ENCODE peak calls at places on chromosomes 16 and 17, in eight cellular contexts. One of them, this sample, is unnamed.

GRCh38 chr16:57191056-57191536 is 5.0 kb downstream of the RSPRY1 start:
- DNase-seq in A549: peak; percentile 10
- DNase-seq in fibroblast of lung: peak; percentile 59
- DNase-seq in endodermal cell: no peak
- DNase-seq in sigmoid colon: no peak
- DNase-seq in left ventricle myocardium inferior: no peak
- DNase-seq in upper lobe of left lung: no peak
- DNase-seq in body of pancreas: no peak
- DNase-seq in this sample: no peak

GRCh38 chr16:3681206-3681605 is 26.7 kb downstream of the DNASE1 start:
- DNase-seq in sigmoid colon: no peak
- DNase-seq in body of pancreas: peak; percentile 75
- DNase-seq in endodermal cell: no peak
- DNase-seq in A549: no peak
- DNase-seq in fibroblast of lung: peak; percentile 13
- DNase-seq in left ventricle myocardium inferior: peak; percentile 39
- DNase-seq in upper lobe of left lung: no peak
- DNase-seq in this sample: no peak

GRCh38 chr16:53055603-53056527 is 1.1 kb downstream of the CHD9 start:
- DNase-seq in upper lobe of left lung: no peak
- DNase-seq in A549: peak; percentile 25
- DNase-seq in body of pancreas: no peak
- DNase-seq in fibroblast of lung: peak; percentile 77
- DNase-seq in sigmoid colon: peak; percentile 76
- DNase-seq in left ventricle myocardium inferior: no peak
- DNase-seq in endodermal cell: peak; percentile 84
- DNase-seq in this sample: peak; percentile 30

GRCh38 chr17:52030096-52030495 is 128.4 kb downstream of the CA10 start:
- DNase-seq in fibroblast of lung: no peak
- DNase-seq in sigmoid colon: no peak
- DNase-seq in body of pancreas: no peak
- DNase-seq in endodermal cell: no peak
- DNase-seq in A549: no peak
- DNase-seq in upper lobe of left lung: no peak
- DNase-seq in left ventricle myocardium inferior: no peak
- DNase-seq in this sample: no peak

GRCh38 chr17:12673788-12674187 is 8.1 kb downstream of the MYOCD start:
- DNase-seq in body of pancreas: no peak
- DNase-seq in left ventricle myocardium inferior: no peak
- DNase-seq in sigmoid colon: no peak
- DNase-seq in A549: no peak
- DNase-seq in fibroblast of lung: peak; percentile 34
- DNase-seq in upper lobe of left lung: no peak
- DNase-seq in endodermal cell: no peak
- DNase-seq in this sample: no peak

GRCh38 chr16:21116148-21116693 is 34.4 kb downstream of the DNAH3 start:
- DNase-seq in endodermal cell: peak; percentile 52
- DNase-seq in fibroblast of lung: no peak
- DNase-seq in A549: no peak
- DNase-seq in sigmoid colon: no peak
- DNase-seq in upper lobe of left lung: no peak
- DNase-seq in body of pancreas: no peak
- DNase-seq in left ventricle myocardium inferior: no peak
- DNase-seq in this sample: no peak

GRCh38 chr17:28763804-28764266 is 20.0 kb downstream of the TRAF4 start:
- DNase-seq in upper lobe of left lung: no peak
- DNase-seq in endodermal cell: peak; percentile 92
- DNase-seq in body of pancreas: peak; percentile 85
- DNase-seq in fibroblast of lung: peak; percentile 56
- DNase-seq in left ventricle myocardium inferior: peak; percentile 60
- DNase-seq in sigmoid colon: peak; percentile 88
- DNase-seq in A549: peak; percentile 81
- DNase-seq in this sample: peak; percentile 88

GRCh38 chr16:27355610-27356009 is 41.8 kb downstream of the IL4R start:
- DNase-seq in endodermal cell: peak; percentile 91
- DNase-seq in fibroblast of lung: peak; percentile 17
- DNase-seq in upper lobe of left lung: peak; percentile 54
- DNase-seq in A549: no peak
- DNase-seq in sigmoid colon: peak; percentile 82
- DNase-seq in body of pancreas: peak; percentile 35
- DNase-seq in left ventricle myocardium inferior: peak; percentile 43
- DNase-seq in this sample: no peak

GRCh38 chr17:33014751-33015150 is 23.1 kb downstream of the SPACA3 start:
- DNase-seq in left ventricle myocardium inferior: no peak
- DNase-seq in upper lobe of left lung: no peak
- DNase-seq in body of pancreas: peak; percentile 32
- DNase-seq in endodermal cell: peak; percentile 39
- DNase-seq in A549: peak; percentile 44
- DNase-seq in fibroblast of lung: no peak
- DNase-seq in sigmoid colon: no peak
- DNase-seq in this sample: no peak

GRCh38 chr17:21551081-21551881 is 141.0 kb upstream of the KCNJ18 start:
- DNase-seq in A549: peak; percentile 75
- DNase-seq in sigmoid colon: peak; percentile 93
- DNase-seq in upper lobe of left lung: peak; percentile 96
- DNase-seq in left ventricle myocardium inferior: peak; percentile 84
- DNase-seq in body of pancreas: peak; percentile 82
- DNase-seq in endodermal cell: peak; percentile 77
- DNase-seq in fibroblast of lung: peak; percentile 89
- DNase-seq in this sample: peak; percentile 89

GRCh38 chr16:46830417-46830901 is 521 bp downstream of the C16orf87 start:
- DNase-seq in left ventricle myocardium inferior: peak; percentile 52
- DNase-seq in A549: no peak
- DNase-seq in fibroblast of lung: peak; percentile 20
- DNase-seq in sigmoid colon: no peak
- DNase-seq in upper lobe of left lung: no peak
- DNase-seq in body of pancreas: peak; percentile 33
- DNase-seq in endodermal cell: no peak
- DNase-seq in this sample: peak; percentile 28

GRCh38 chr16:29784901-29785500 is 5.5 kb upstream of the KIF22 start:
- DNase-seq in upper lobe of left lung: peak; percentile 94
- DNase-seq in A549: no peak
- DNase-seq in body of pancreas: peak; percentile 80
- DNase-seq in sigmoid colon: peak; percentile 84
- DNase-seq in endodermal cell: peak; percentile 96
- DNase-seq in fibroblast of lung: peak; percentile 58
- DNase-seq in left ventricle myocardium inferior: peak; percentile 79
- DNase-seq in this sample: peak; percentile 86

GRCh38 chr17:48051706-48052486 is 3.7 kb downstream of the NFE2L1 start:
- DNase-seq in endodermal cell: peak; percentile 66
- DNase-seq in A549: no peak
- DNase-seq in sigmoid colon: peak; percentile 81
- DNase-seq in fibroblast of lung: peak; percentile 86
- DNase-seq in upper lobe of left lung: no peak
- DNase-seq in left ventricle myocardium inferior: peak; percentile 74
- DNase-seq in body of pancreas: peak; percentile 37
- DNase-seq in this sample: peak; percentile 66

GRCh38 chr16:71929048-71929447 is 33.7 kb downstream of the IST1 start:
- DNase-seq in left ventricle myocardium inferior: no peak
- DNase-seq in A549: no peak
- DNase-seq in body of pancreas: no peak
- DNase-seq in endodermal cell: no peak
- DNase-seq in sigmoid colon: peak; percentile 82
- DNase-seq in fibroblast of lung: peak; percentile 86
- DNase-seq in upper lobe of left lung: no peak
- DNase-seq in this sample: peak; percentile 25

GRCh38 chr17:49193513-49194296 is 16.7 kb downstream of the GNGT2 start:
- DNase-seq in sigmoid colon: peak; percentile 85
- DNase-seq in fibroblast of lung: peak; percentile 77
- DNase-seq in body of pancreas: peak; percentile 33
- DNase-seq in left ventricle myocardium inferior: no peak
- DNase-seq in upper lobe of left lung: no peak
- DNase-seq in A549: peak; percentile 91
- DNase-seq in endodermal cell: peak; percentile 86
- DNase-seq in this sample: peak; percentile 81

GRCh38 chr17:82367724-82368524 is 3.6 kb upstream of the UTS2R start:
- DNase-seq in A549: no peak
- DNase-seq in fibroblast of lung: no peak
- DNase-seq in endodermal cell: peak; percentile 87
- DNase-seq in upper lobe of left lung: no peak
- DNase-seq in body of pancreas: no peak
- DNase-seq in sigmoid colon: no peak
- DNase-seq in left ventricle myocardium inferior: no peak
- DNase-seq in this sample: no peak

GRCh38 chr16:20918486-20919239 is 18.1 kb downstream of the LYRM1 start:
- DNase-seq in upper lobe of left lung: no peak
- DNase-seq in body of pancreas: no peak
- DNase-seq in fibroblast of lung: peak; percentile 87
- DNase-seq in endodermal cell: no peak
- DNase-seq in A549: no peak
- DNase-seq in sigmoid colon: peak; percentile 77
- DNase-seq in left ventricle myocardium inferior: peak; percentile 74
- DNase-seq in this sample: no peak

GRCh38 chr17:82267575-82268379 is 5.7 kb downstream of the CSNK1D start:
- DNase-seq in endodermal cell: no peak
- DNase-seq in left ventricle myocardium inferior: peak; percentile 94
- DNase-seq in upper lobe of left lung: peak; percentile 93
- DNase-seq in fibroblast of lung: peak; percentile 96
- DNase-seq in A549: peak; percentile 94
- DNase-seq in body of pancreas: peak; percentile 96
- DNase-seq in sigmoid colon: peak; percentile 98
- DNase-seq in this sample: peak; percentile 81

GRCh38 chr16:8505327-8505991 is 84.9 kb downstream of the TMEM114 start:
- DNase-seq in A549: no peak
- DNase-seq in fibroblast of lung: no peak
- DNase-seq in upper lobe of left lung: no peak
- DNase-seq in endodermal cell: peak; percentile 45
- DNase-seq in left ventricle myocardium inferior: no peak
- DNase-seq in sigmoid colon: no peak
- DNase-seq in body of pancreas: no peak
- DNase-seq in this sample: no peak

GRCh38 chr17:59299400-59300092 is 31.9 kb upstream of the YPEL2 start:
- DNase-seq in A549: no peak
- DNase-seq in fibroblast of lung: no peak
- DNase-seq in endodermal cell: no peak
- DNase-seq in upper lobe of left lung: no peak
- DNase-seq in left ventricle myocardium inferior: no peak
- DNase-seq in sigmoid colon: no peak
- DNase-seq in body of pancreas: no peak
- DNase-seq in this sample: no peak

GRCh38 chr16:82323171-82323570 is 153.1 kb upstream of the MPHOSPH6 start:
- DNase-seq in fibroblast of lung: no peak
- DNase-seq in body of pancreas: no peak
- DNase-seq in left ventricle myocardium inferior: no peak
- DNase-seq in endodermal cell: no peak
- DNase-seq in upper lobe of left lung: no peak
- DNase-seq in A549: no peak
- DNase-seq in sigmoid colon: no peak
- DNase-seq in this sample: no peak

GRCh38 chr17:51487947-51488346 is 227.6 kb downstream of the UTP18 start:
- DNase-seq in fibroblast of lung: no peak
- DNase-seq in left ventricle myocardium inferior: no peak
- DNase-seq in A549: no peak
- DNase-seq in endodermal cell: peak; percentile 84
- DNase-seq in sigmoid colon: no peak
- DNase-seq in body of pancreas: peak; percentile 10
- DNase-seq in upper lobe of left lung: no peak
- DNase-seq in this sample: no peak

GRCh38 chr16:28288117-28288516 is 4.2 kb upstream of the SBK1 start:
- DNase-seq in upper lobe of left lung: no peak
- DNase-seq in body of pancreas: peak; percentile 26
- DNase-seq in left ventricle myocardium inferior: no peak
- DNase-seq in sigmoid colon: no peak
- DNase-seq in A549: no peak
- DNase-seq in endodermal cell: no peak
- DNase-seq in fibroblast of lung: no peak
- DNase-seq in this sample: no peak

GRCh38 chr16:81710596-81710995 is 68.5 kb upstream of the PLCG2 start:
- DNase-seq in fibroblast of lung: no peak
- DNase-seq in left ventricle myocardium inferior: peak; percentile 8
- DNase-seq in A549: peak; percentile 36
- DNase-seq in sigmoid colon: no peak
- DNase-seq in body of pancreas: no peak
- DNase-seq in upper lobe of left lung: no peak
- DNase-seq in endodermal cell: peak; percentile 78
- DNase-seq in this sample: no peak

GRCh38 chr17:57913576-57914273 is 41.5 kb downstream of the CUEDC1 start:
- DNase-seq in endodermal cell: no peak
- DNase-seq in upper lobe of left lung: no peak
- DNase-seq in A549: no peak
- DNase-seq in body of pancreas: no peak
- DNase-seq in sigmoid colon: no peak
- DNase-seq in left ventricle myocardium inferior: no peak
- DNase-seq in fibroblast of lung: no peak
- DNase-seq in this sample: no peak
- H3K4me1 ChIP-seq in endodermal cell: peaks cover 34% of the 10 kb centered on the region
- H3K4me1 ChIP-seq in upper lobe of left lung: peaks cover 66% of the 10 kb centered on the region
- H3K4me1 ChIP-seq in A549: peaks cover 77% of the 10 kb centered on the region
- H3K4me1 ChIP-seq in body of pancreas: peaks cover 74% of the 10 kb centered on the region
- H3K4me1 ChIP-seq in sigmoid colon: no peaks in the 10 kb centered on the region
- H3K4me1 ChIP-seq in left ventricle myocardium inferior: peaks cover 88% of the 10 kb centered on the region
- H3K4me1 ChIP-seq in fibroblast of lung: peaks cover 10% of the 10 kb centered on the region
- H3K4me1 ChIP-seq in this sample: peaks cover 7% of the 10 kb centered on the region

DNA sequence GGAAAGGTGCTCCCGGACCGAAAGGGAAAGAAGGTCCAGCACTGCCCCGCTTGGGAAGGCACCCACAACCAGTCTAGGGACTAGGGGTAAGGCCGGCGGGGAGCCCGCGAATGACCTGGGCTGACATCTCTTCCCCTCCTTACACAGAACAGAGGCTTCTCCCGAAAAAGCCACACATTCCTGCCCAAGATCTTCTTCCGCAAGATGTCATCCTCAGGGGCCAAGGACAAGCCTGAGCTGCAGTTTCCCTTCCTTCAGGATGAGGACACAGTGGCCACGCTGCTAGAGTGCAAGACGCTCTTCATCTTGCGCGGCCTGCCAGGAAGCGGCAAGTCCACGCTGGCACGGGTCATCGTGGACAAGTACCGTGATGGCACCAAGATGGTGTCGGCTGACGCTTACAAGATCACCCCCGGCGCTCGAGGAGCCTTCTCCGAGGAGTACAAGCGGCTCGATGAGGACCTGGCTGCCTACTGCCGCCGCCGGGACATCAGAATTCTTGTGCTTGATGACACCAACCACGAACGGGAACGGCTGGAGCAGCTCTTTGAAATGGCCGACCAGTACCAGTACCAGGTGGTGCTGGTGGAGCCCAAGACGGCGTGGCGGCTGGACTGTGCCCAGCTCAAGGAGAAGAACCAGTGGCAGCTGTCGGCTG is 1.5 kb downstream of the CNP start:
- DNase-seq in endodermal cell: peak; percentile 67
- DNase-seq in sigmoid colon: no peak
- DNase-seq in left ventricle myocardium inferior: no peak
- DNase-seq in fibroblast of lung: no peak
- DNase-seq in upper lobe of left lung: peak; percentile 66
- DNase-seq in A549: no peak
- DNase-seq in body of pancreas: no peak
- DNase-seq in this sample: peak; percentile 45
- H3K4me3 ChIP-seq in endodermal cell: peak overlapping the region; percentile 90
- H3K4me3 ChIP-seq in sigmoid colon: peak overlapping the region; percentile 96
- H3K4me3 ChIP-seq in left ventricle myocardium inferior: peak overlapping the region; percentile 98
- H3K4me3 ChIP-seq in fibroblast of lung: peak overlapping the region; percentile 97
- H3K4me3 ChIP-seq in upper lobe of left lung: peak overlapping the region; percentile 73
- H3K4me3 ChIP-seq in A549: peak overlapping the region; percentile 79
- H3K4me3 ChIP-seq in body of pancreas: no peak overlapping the region
- H3K4me3 ChIP-seq in this sample: no peak overlapping the region

GRCh38 chr17:30000001-30000754 is 58.7 kb downstream of the EFCAB5 start:
- DNase-seq in A549: no peak
- DNase-seq in fibroblast of lung: no peak
- DNase-seq in left ventricle myocardium inferior: no peak
- DNase-seq in sigmoid colon: no peak
- DNase-seq in endodermal cell: no peak
- DNase-seq in body of pancreas: no peak
- DNase-seq in upper lobe of left lung: no peak
- DNase-seq in this sample: no peak
- TF ChIP-seq CTCF in A549: peak; percentile 54
- TF ChIP-seq CTCF in fibroblast of lung: peak; percentile 9
- TF ChIP-seq CTCF in left ventricle myocardium inferior: no peak
- TF ChIP-seq CTCF in sigmoid colon: no peak
- TF ChIP-seq CTCF in endodermal cell: no peak
- TF ChIP-seq CTCF in body of pancreas: no peak
- TF ChIP-seq CTCF in upper lobe of left lung: no peak
- TF ChIP-seq CTCF in this sample: no peak

GRCh38 chr17:17075037-17075755 is 32.9 kb downstream of the MPRIP start:
- DNase-seq in sigmoid colon: peak; percentile 91
- DNase-seq in endodermal cell: no peak
- DNase-seq in A549: no peak
- DNase-seq in upper lobe of left lung: no peak
- DNase-seq in left ventricle myocardium inferior: peak; percentile 65
- DNase-seq in fibroblast of lung: peak; percentile 63
- DNase-seq in body of pancreas: no peak
- DNase-seq in this sample: peak; percentile 86
- H3K4me1 ChIP-seq in sigmoid colon: no peaks in the 10 kb centered on the region
- H3K4me1 ChIP-seq in endodermal cell: peaks cover 13% of the 10 kb centered on the region
- H3K4me1 ChIP-seq in A549: peaks cover 99% of the 10 kb centered on the region
- H3K4me1 ChIP-seq in upper lobe of left lung: peaks cover 62% of the 10 kb centered on the region
- H3K4me1 ChIP-seq in left ventricle myocardium inferior: peaks cover 100% of the 10 kb centered on the region
- H3K4me1 ChIP-seq in fibroblast of lung: peaks cover 41% of the 10 kb centered on the region
- H3K4me1 ChIP-seq in body of pancreas: peaks cover 43% of the 10 kb centered on the region
- H3K4me1 ChIP-seq in this sample: peaks cover 27% of the 10 kb centered on the region